ENCODE peak calls at places on chromosomes 4 and X, in six cellular contexts. One of them, this sample, is unnamed.

GRCh38 chr4:168541608-168541953 is 44.7 kb downstream of the PALLD start:
- DNase-seq in upper lobe of left lung: no peak
- DNase-seq in naive thymus-derived CD4-positive, alpha-beta T cell: no peak
- DNase-seq in cardiac muscle cell: no peak
- DNase-seq in right atrium auricular region: no peak
- DNase-seq in HCT116: peak; percentile 76
- DNase-seq in this sample: no peak

GRCh38 chr4:99722006-99722405 is 64.4 kb upstream of the C4orf54 start:
- DNase-seq in upper lobe of left lung: no peak
- DNase-seq in naive thymus-derived CD4-positive, alpha-beta T cell: no peak
- DNase-seq in cardiac muscle cell: no peak
- DNase-seq in right atrium auricular region: no peak
- DNase-seq in HCT116: no peak
- DNase-seq in this sample: no peak

GRCh38 chr4:25861951-25862410 is 807 bp downstream of the SEL1L3 start:
- DNase-seq in upper lobe of left lung: peak; percentile 89
- DNase-seq in naive thymus-derived CD4-positive, alpha-beta T cell: no peak
- DNase-seq in cardiac muscle cell: peak; percentile 26
- DNase-seq in right atrium auricular region: no peak
- DNase-seq in HCT116: no peak
- DNase-seq in this sample: peak; percentile 20

GRCh38 chrX:45801554-45801953 is 600.9 kb upstream of the DIPK2B start:
- DNase-seq in upper lobe of left lung: no peak
- DNase-seq in naive thymus-derived CD4-positive, alpha-beta T cell: no peak
- DNase-seq in cardiac muscle cell: peak; percentile 29
- DNase-seq in right atrium auricular region: no peak
- DNase-seq in HCT116: no peak
- DNase-seq in this sample: no peak

GRCh38 chrX:107551546-107551945 is 76.8 kb upstream of the PRPS1 start:
- DNase-seq in upper lobe of left lung: no peak
- DNase-seq in naive thymus-derived CD4-positive, alpha-beta T cell: no peak
- DNase-seq in cardiac muscle cell: no peak
- DNase-seq in right atrium auricular region: no peak
- DNase-seq in HCT116: no peak
- DNase-seq in this sample: no peak

GRCh38 chr4:140085062-140085622 is 68.8 kb downstream of the MAML3 start:
- DNase-seq in upper lobe of left lung: no peak
- DNase-seq in naive thymus-derived CD4-positive, alpha-beta T cell: no peak
- DNase-seq in cardiac muscle cell: no peak
- DNase-seq in right atrium auricular region: no peak
- DNase-seq in HCT116: no peak
- DNase-seq in this sample: no peak

GRCh38 chrX:154661200-154661599 is 7.8 kb upstream of the CTAG2 start:
- DNase-seq in upper lobe of left lung: no peak
- DNase-seq in naive thymus-derived CD4-positive, alpha-beta T cell: no peak
- DNase-seq in cardiac muscle cell: no peak
- DNase-seq in right atrium auricular region: no peak
- DNase-seq in HCT116: no peak
- DNase-seq in this sample: no peak

GRCh38 chr4:22515888-22516541 is at the start of gene ADGRA3:
- DNase-seq in upper lobe of left lung: peak; percentile 95
- DNase-seq in naive thymus-derived CD4-positive, alpha-beta T cell: peak; percentile 14
- DNase-seq in cardiac muscle cell: peak; percentile 90
- DNase-seq in right atrium auricular region: peak; percentile 60
- DNase-seq in HCT116: no peak
- DNase-seq in this sample: peak; percentile 80

GRCh38 chr4:73653695-73654106 is 33.5 kb upstream of the RASSF6 start:
- DNase-seq in upper lobe of left lung: no peak
- DNase-seq in naive thymus-derived CD4-positive, alpha-beta T cell: no peak
- DNase-seq in cardiac muscle cell: peak; percentile 27
- DNase-seq in right atrium auricular region: no peak
- DNase-seq in HCT116: peak; percentile 33
- DNase-seq in this sample: peak; percentile 24

GRCh38 chr4:30828290-30828926 is 108.2 kb downstream of the PCDH7 start:
- DNase-seq in upper lobe of left lung: no peak
- DNase-seq in naive thymus-derived CD4-positive, alpha-beta T cell: no peak
- DNase-seq in cardiac muscle cell: no peak
- DNase-seq in right atrium auricular region: no peak
- DNase-seq in HCT116: peak; percentile 55
- DNase-seq in this sample: no peak

GRCh38 chr4:115851918-115852766 is 738.7 kb upstream of the NDST4 start:
- DNase-seq in upper lobe of left lung: no peak
- DNase-seq in naive thymus-derived CD4-positive, alpha-beta T cell: no peak
- DNase-seq in cardiac muscle cell: peak; percentile 82
- DNase-seq in right atrium auricular region: no peak
- DNase-seq in HCT116: peak; percentile 51
- DNase-seq in this sample: peak; percentile 59

GRCh38 chr4:52196606-52197130 is 145.6 kb downstream of the SPATA18 start:
- DNase-seq in upper lobe of left lung: no peak
- DNase-seq in naive thymus-derived CD4-positive, alpha-beta T cell: no peak
- DNase-seq in cardiac muscle cell: no peak
- DNase-seq in right atrium auricular region: no peak
- DNase-seq in HCT116: no peak
- DNase-seq in this sample: no peak

GRCh38 chrX:135295238-135295943 is 13.9 kb upstream of the ETDC start:
- DNase-seq in upper lobe of left lung: peak; percentile 26
- DNase-seq in naive thymus-derived CD4-positive, alpha-beta T cell: peak; percentile 58
- DNase-seq in cardiac muscle cell: peak; percentile 55
- DNase-seq in right atrium auricular region: no peak
- DNase-seq in HCT116: no peak
- DNase-seq in this sample: peak; percentile 49

DNA sequence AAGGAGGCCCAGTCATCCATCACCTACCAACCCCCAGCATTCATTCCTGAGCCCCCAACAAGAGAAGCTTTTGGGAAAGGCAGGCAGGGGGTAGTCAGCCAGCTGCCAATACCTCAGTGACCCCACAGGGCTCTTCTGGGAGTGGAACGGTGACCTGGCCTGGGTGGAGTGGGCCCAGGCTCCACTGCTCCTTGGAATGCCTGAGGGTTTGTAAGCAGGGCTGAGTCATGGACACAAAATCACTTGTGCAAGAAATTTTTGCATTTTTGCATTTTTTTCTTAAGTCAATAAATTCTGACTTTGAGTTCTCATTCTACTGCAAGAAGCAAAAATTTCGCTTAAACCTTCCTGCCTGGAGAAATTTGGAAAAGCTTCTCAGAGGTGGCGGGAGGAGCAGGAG is 18.5 kb downstream of the SORCS2 start:
- DNase-seq in upper lobe of left lung: no peak
- DNase-seq in naive thymus-derived CD4-positive, alpha-beta T cell: no peak
- DNase-seq in cardiac muscle cell: no peak
- DNase-seq in right atrium auricular region: no peak
- DNase-seq in HCT116: no peak
- DNase-seq in this sample: no peak
- H3K27ac ChIP-seq in upper lobe of left lung: no peak overlapping the region
- H3K27ac ChIP-seq in naive thymus-derived CD4-positive, alpha-beta T cell: no peak overlapping the region
- H3K27ac ChIP-seq in cardiac muscle cell: no peak overlapping the region
- H3K27ac ChIP-seq in right atrium auricular region: no peak overlapping the region
- H3K27ac ChIP-seq in HCT116: no peak overlapping the region
- H3K27ac ChIP-seq in this sample: no peak overlapping the region

DNA sequence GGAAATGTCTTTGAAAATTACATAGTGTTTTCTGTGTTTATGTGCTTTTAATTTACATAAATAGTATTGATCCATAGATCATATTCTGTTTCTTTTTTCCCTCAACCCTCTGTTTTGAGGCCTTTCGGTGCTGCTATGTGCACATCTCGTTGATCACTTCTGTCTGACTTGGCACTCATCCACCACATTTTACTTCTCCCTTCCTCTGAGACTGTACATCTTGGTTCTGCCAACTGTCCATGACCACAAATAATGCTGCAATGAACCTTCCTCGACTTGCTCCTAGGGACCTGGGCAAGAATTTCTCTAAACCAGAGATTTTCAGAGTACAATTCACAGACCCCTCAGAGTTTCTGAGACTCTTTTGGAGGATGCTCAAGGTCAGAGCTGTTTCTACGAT is 74.4 kb downstream of the RTL5 start:
- DNase-seq in upper lobe of left lung: no peak
- DNase-seq in naive thymus-derived CD4-positive, alpha-beta T cell: no peak
- DNase-seq in cardiac muscle cell: no peak
- DNase-seq in right atrium auricular region: no peak
- DNase-seq in HCT116: no peak
- DNase-seq in this sample: no peak
- H3K4me1 ChIP-seq in upper lobe of left lung: no peaks in the 10 kb centered on the region
- H3K4me1 ChIP-seq in naive thymus-derived CD4-positive, alpha-beta T cell: no peaks in the 10 kb centered on the region
- H3K4me1 ChIP-seq in cardiac muscle cell: no peaks in the 10 kb centered on the region
- H3K4me1 ChIP-seq in right atrium auricular region: no peaks in the 10 kb centered on the region
- H3K4me1 ChIP-seq in HCT116: no peaks in the 10 kb centered on the region
- H3K4me1 ChIP-seq in this sample: no peaks in the 10 kb centered on the region

GRCh38 chr4:146061610-146062324 is 113.8 kb upstream of the LSM6 start:
- DNase-seq in upper lobe of left lung: no peak
- DNase-seq in naive thymus-derived CD4-positive, alpha-beta T cell: no peak
- DNase-seq in cardiac muscle cell: no peak
- DNase-seq in right atrium auricular region: no peak
- DNase-seq in HCT116: no peak
- DNase-seq in this sample: no peak

GRCh38 chr4:146062325-146062715 is 113.2 kb upstream of the LSM6 start:
- DNase-seq in upper lobe of left lung: no peak
- DNase-seq in naive thymus-derived CD4-positive, alpha-beta T cell: no peak
- DNase-seq in cardiac muscle cell: no peak
- DNase-seq in right atrium auricular region: no peak
- DNase-seq in HCT116: no peak
- DNase-seq in this sample: no peak

GRCh38 chr4:146058531-146058930 is 117.0 kb upstream of the LSM6 start:
- DNase-seq in upper lobe of left lung: no peak
- DNase-seq in naive thymus-derived CD4-positive, alpha-beta T cell: no peak
- DNase-seq in cardiac muscle cell: no peak
- DNase-seq in right atrium auricular region: no peak
- DNase-seq in HCT116: no peak
- DNase-seq in this sample: no peak

GRCh38 chr4:146059865-146060264 is 115.7 kb upstream of the LSM6 start:
- DNase-seq in upper lobe of left lung: no peak
- DNase-seq in naive thymus-derived CD4-positive, alpha-beta T cell: no peak
- DNase-seq in cardiac muscle cell: no peak
- DNase-seq in right atrium auricular region: no peak
- DNase-seq in HCT116: no peak
- DNase-seq in this sample: no peak

GRCh38 chr4:146059153-146059552 is 116.4 kb upstream of the LSM6 start:
- DNase-seq in upper lobe of left lung: no peak
- DNase-seq in naive thymus-derived CD4-positive, alpha-beta T cell: no peak
- DNase-seq in cardiac muscle cell: no peak
- DNase-seq in right atrium auricular region: no peak
- DNase-seq in HCT116: no peak
- DNase-seq in this sample: no peak
- H3K27ac ChIP-seq in upper lobe of left lung: no peak overlapping the region
- H3K27ac ChIP-seq in naive thymus-derived CD4-positive, alpha-beta T cell: no peak overlapping the region
- H3K27ac ChIP-seq in cardiac muscle cell: no peak overlapping the region
- H3K27ac ChIP-seq in right atrium auricular region: no peak overlapping the region
- H3K27ac ChIP-seq in HCT116: no peak overlapping the region
- H3K27ac ChIP-seq in this sample: no peak overlapping the region

GRCh38 chr4:98514930-98515809 is 143.2 kb downstream of the TSPAN5 start:
- DNase-seq in upper lobe of left lung: no peak
- DNase-seq in naive thymus-derived CD4-positive, alpha-beta T cell: no peak
- DNase-seq in cardiac muscle cell: no peak
- DNase-seq in right atrium auricular region: no peak
- DNase-seq in HCT116: no peak
- DNase-seq in this sample: no peak
- H3K4me1 ChIP-seq in upper lobe of left lung: no peaks in the 10 kb centered on the region
- H3K4me1 ChIP-seq in naive thymus-derived CD4-positive, alpha-beta T cell: peaks cover 5% of the 10 kb centered on the region
- H3K4me1 ChIP-seq in cardiac muscle cell: peaks cover 46% of the 10 kb centered on the region
- H3K4me1 ChIP-seq in right atrium auricular region: no peaks in the 10 kb centered on the region
- H3K4me1 ChIP-seq in HCT116: peaks cover 69% of the 10 kb centered on the region
- H3K4me1 ChIP-seq in this sample: no peaks in the 10 kb centered on the region

DNA sequence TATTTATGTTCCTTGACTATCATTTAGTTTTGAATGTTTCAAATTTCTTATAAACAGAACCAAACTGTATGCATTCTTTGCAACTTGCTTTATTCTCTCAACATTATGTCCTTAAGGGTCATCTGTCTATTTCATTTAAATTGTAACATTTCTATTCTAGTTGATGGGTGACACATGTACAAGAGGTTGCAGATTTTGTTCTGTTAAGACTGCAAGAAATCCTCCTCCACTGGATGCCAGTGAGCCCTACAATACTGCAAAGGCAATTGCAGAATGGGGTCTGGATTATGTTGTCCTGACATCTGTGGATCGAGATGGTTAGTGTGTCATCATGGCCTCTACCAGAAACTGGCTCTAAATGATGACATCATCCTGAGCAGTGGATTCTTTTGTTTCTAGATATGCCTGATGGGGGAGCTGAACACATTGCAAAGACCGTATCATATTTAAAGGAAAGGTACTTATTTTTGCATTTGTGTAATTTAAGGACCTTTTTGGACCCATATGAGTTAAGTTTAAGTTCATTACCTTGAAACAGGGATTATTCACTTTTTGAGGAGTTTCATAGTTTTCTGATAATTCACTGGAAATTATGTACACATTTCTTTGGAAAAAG is 6.1 kb downstream of the LIAS start:
- DNase-seq in upper lobe of left lung: no peak
- DNase-seq in naive thymus-derived CD4-positive, alpha-beta T cell: no peak
- DNase-seq in cardiac muscle cell: peak; percentile 35
- DNase-seq in right atrium auricular region: no peak
- DNase-seq in HCT116: peak; percentile 38
- DNase-seq in this sample: no peak
- H3K27ac ChIP-seq in upper lobe of left lung: no peak overlapping the region
- H3K27ac ChIP-seq in naive thymus-derived CD4-positive, alpha-beta T cell: no peak overlapping the region
- H3K27ac ChIP-seq in cardiac muscle cell: peak overlapping the region; percentile 50
- H3K27ac ChIP-seq in right atrium auricular region: no peak overlapping the region
- H3K27ac ChIP-seq in HCT116: peak overlapping the region; percentile 13
- H3K27ac ChIP-seq in this sample: no peak overlapping the region

GRCh38 chr4:138222041-138222440 is 20.1 kb downstream of the SLC7A11 start:
- DNase-seq in upper lobe of left lung: no peak
- DNase-seq in naive thymus-derived CD4-positive, alpha-beta T cell: no peak
- DNase-seq in cardiac muscle cell: no peak
- DNase-seq in right atrium auricular region: no peak
- DNase-seq in HCT116: no peak
- DNase-seq in this sample: no peak
- H3K4me1 ChIP-seq in upper lobe of left lung: no peaks in the 10 kb centered on the region
- H3K4me1 ChIP-seq in naive thymus-derived CD4-positive, alpha-beta T cell: no peaks in the 10 kb centered on the region
- H3K4me1 ChIP-seq in cardiac muscle cell: peaks cover 9% of the 10 kb centered on the region
- H3K4me1 ChIP-seq in right atrium auricular region: no peaks in the 10 kb centered on the region
- H3K4me1 ChIP-seq in HCT116: peaks cover 6% of the 10 kb centered on the region
- H3K4me1 ChIP-seq in this sample: no peaks in the 10 kb centered on the region

DNA sequence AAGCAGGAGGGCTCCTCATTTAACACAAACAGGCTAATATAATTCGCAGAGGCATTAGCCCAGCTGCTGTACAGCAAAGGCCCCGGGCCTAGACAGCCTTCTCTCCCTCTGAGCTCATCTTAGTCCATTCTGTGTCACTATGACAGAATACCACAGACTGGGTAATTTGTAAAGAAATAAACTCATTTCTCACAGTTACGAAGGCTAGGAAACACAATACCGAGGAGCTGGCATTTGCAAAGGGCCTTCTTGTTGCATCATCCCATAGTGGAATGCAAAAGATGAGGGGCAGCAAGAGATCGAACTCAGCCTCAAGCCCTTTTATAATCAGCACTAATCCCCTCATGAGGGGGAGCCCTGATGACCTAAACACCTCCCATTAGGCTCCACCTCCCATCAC is 48.5 kb downstream of the TSPAN5 start:
- DNase-seq in upper lobe of left lung: no peak
- DNase-seq in naive thymus-derived CD4-positive, alpha-beta T cell: no peak
- DNase-seq in cardiac muscle cell: no peak
- DNase-seq in right atrium auricular region: no peak
- DNase-seq in HCT116: no peak
- DNase-seq in this sample: no peak
- H3K27ac ChIP-seq in upper lobe of left lung: no peak overlapping the region
- H3K27ac ChIP-seq in naive thymus-derived CD4-positive, alpha-beta T cell: no peak overlapping the region
- H3K27ac ChIP-seq in cardiac muscle cell: no peak overlapping the region
- H3K27ac ChIP-seq in right atrium auricular region: no peak overlapping the region
- H3K27ac ChIP-seq in HCT116: no peak overlapping the region
- H3K27ac ChIP-seq in this sample: no peak overlapping the region